ENCODE peak calls at places on chromosomes 4 and X, in seven cellular contexts. L, H, Z, W, V, Q and E are unnamed samples.

GRCh38 chr4:122739174-122739573 is 6.7 kb downstream of the BBS12 start:
- DNase-seq in L (peak; percentile 67), Q (no peak), H (no peak), W (no peak), V (no peak), Z (no peak), E (no peak)

GRCh38 chr4:71974681-71975080 is 57.1 kb upstream of the NPFFR2 start:
- DNase-seq in Q (no peak), L (peak; percentile 26), W (no peak), H (no peak), Z (no peak), V (no peak), E (no peak)

GRCh38 chrX:629230-630006 is 1.2 kb upstream of the SHOX start:
- DNase-seq in V (no peak), Q (no peak), W (no peak), L (no peak), Z (no peak), H (no peak), E (no peak)

GRCh38 chr4:26766142-26766541 is 94.5 kb upstream of the STIM2 start:
- DNase-seq in V (no peak), Q (no peak), W (no peak), Z (no peak), L (no peak), H (no peak), E (no peak)

GRCh38 chr4:43782391-43782790 is 666.2 kb downstream of the KCTD8 start:
- DNase-seq in W (no peak), Q (no peak), Z (no peak), L (no peak), H (no peak), V (no peak), E (no peak)

GRCh38 chrX:54633641-54634040 is 103.6 kb downstream of the GNL3L start:
- DNase-seq in Z (no peak), W (no peak), L (no peak), V (no peak), Q (no peak), H (no peak), E (no peak)

GRCh38 chrX:16970977-16971376 is 24.5 kb downstream of the REPS2 start:
- DNase-seq in W (no peak), H (no peak), L (no peak), Z (no peak), Q (no peak), V (no peak), E (no peak)

GRCh38 chrX:30060718-30061117 is 154.6 kb upstream of the MAGEB2 start:
- DNase-seq in Q (no peak), Z (no peak), H (no peak), V (no peak), L (peak; percentile 9), W (no peak), E (no peak)

GRCh38 chrX:69501433-69501832 is 2.7 kb upstream of the NALF2 start:
- DNase-seq in Q (peak; percentile 55), V (peak; percentile 0), L (no peak), W (peak; percentile 52), H (no peak), Z (no peak), E (no peak)

GRCh38 chr4:185039508-185040273 is 21.4 kb downstream of the HELT start:
- DNase-seq in L (peak; percentile 84), V (peak; percentile 31), Q (peak; percentile 40), H (peak; percentile 49), W (peak; percentile 30), Z (peak; percentile 52), E (peak; percentile 40)

GRCh38 chrX:50108264-50108663 is 92.5 kb downstream of the AKAP4 start:
- DNase-seq in Q (no peak), L (no peak), V (no peak), Z (no peak), H (no peak), W (peak; percentile 80), E (no peak)

GRCh38 chr4:53551963-53552362 is 39.3 kb downstream of the LNX1 start:
- DNase-seq in W (no peak), Q (no peak), Z (no peak), L (peak; percentile 15), H (no peak), V (no peak), E (no peak)

GRCh38 chr4:102578819-102579218 is 77.7 kb downstream of the NFKB1 start:
- DNase-seq in V (no peak), L (no peak), Z (no peak), H (no peak), W (no peak), Q (no peak), E (no peak)

GRCh38 chrX:30141966-30142365 is 73.4 kb upstream of the MAGEB2 start:
- DNase-seq in Z (no peak), V (no peak), H (no peak), Q (no peak), W (peak; percentile 27), L (peak; percentile 7), E (peak; percentile 7)

GRCh38 chr4:38752393-38752961 is 30.3 kb downstream of the TLR10 start:
- DNase-seq in L (peak; percentile 17), H (no peak), V (no peak), W (no peak), Q (no peak), Z (no peak), E (no peak)

GRCh38 chr4:20735931-20736330 is 35.7 kb downstream of the PACRGL start:
- DNase-seq in V (no peak), H (no peak), L (no peak), Z (no peak), Q (no peak), W (no peak), E (no peak)

GRCh38 chr4:31365006-31365690 is 645.0 kb downstream of the PCDH7 start:
- DNase-seq in L (peak; percentile 7), W (no peak), H (no peak), V (no peak), Q (no peak), Z (no peak), E (no peak)

GRCh38 chrX:139851730-139852129 is 81.1 kb downstream of the ATP11C start:
- DNase-seq in L (no peak), H (no peak), Z (no peak), Q (no peak), W (no peak), V (no peak), E (no peak)